ENCODE peak calls at places on chromosomes 7 and 10, in nine cellular contexts. One of them, this sample, is unnamed.

GRCh38 chr7:144814326-144814725 is 21.5 kb downstream of the TPK1 start:
- DNase-seq in fibroblast of pulmonary artery: no peak
- DNase-seq in stimulated activated CD8-positive, alpha-beta memory T cell treated with anti-CD3 and anti-CD28 coated beads, Interleukin-15, amount 100 ng/mL, for 1 hour: no peak
- DNase-seq in psoas muscle: no peak
- DNase-seq in left ventricle myocardium superior: no peak
- DNase-seq in A172: no peak
- DNase-seq in adrenal gland: no peak
- DNase-seq in HAP-1: no peak
- DNase-seq in HuH-7: no peak
- DNase-seq in this sample: no peak

GRCh38 chr7:118059209-118059608 is 124.8 kb upstream of the LSM8 start:
- DNase-seq in HAP-1: no peak
- DNase-seq in stimulated activated CD8-positive, alpha-beta memory T cell treated with anti-CD3 and anti-CD28 coated beads, Interleukin-15, amount 100 ng/mL, for 1 hour: no peak
- DNase-seq in psoas muscle: no peak
- DNase-seq in left ventricle myocardium superior: no peak
- DNase-seq in fibroblast of pulmonary artery: peak
- DNase-seq in HuH-7: no peak
- DNase-seq in A172: no peak
- DNase-seq in adrenal gland: no peak
- DNase-seq in this sample: no peak

GRCh38 chr10:86944907-86945306 is 12.5 kb downstream of the MMRN2 start:
- DNase-seq in left ventricle myocardium superior: no peak
- DNase-seq in HuH-7: no peak
- DNase-seq in psoas muscle: no peak
- DNase-seq in HAP-1: no peak
- DNase-seq in adrenal gland: peak
- DNase-seq in A172: no peak
- DNase-seq in stimulated activated CD8-positive, alpha-beta memory T cell treated with anti-CD3 and anti-CD28 coated beads, Interleukin-15, amount 100 ng/mL, for 1 hour: no peak
- DNase-seq in fibroblast of pulmonary artery: no peak
- DNase-seq in this sample: no peak

GRCh38 chr7:92230547-92230946 is 15.2 kb downstream of the KRIT1 start:
- DNase-seq in adrenal gland: no peak
- DNase-seq in A172: no peak
- DNase-seq in psoas muscle: no peak
- DNase-seq in HuH-7: no peak
- DNase-seq in fibroblast of pulmonary artery: no peak
- DNase-seq in stimulated activated CD8-positive, alpha-beta memory T cell treated with anti-CD3 and anti-CD28 coated beads, Interleukin-15, amount 100 ng/mL, for 1 hour: no peak
- DNase-seq in left ventricle myocardium superior: no peak
- DNase-seq in HAP-1: no peak
- DNase-seq in this sample: no peak

GRCh38 chr10:118971187-118971586 is 58.3 kb upstream of the NANOS1 start:
- DNase-seq in HuH-7: no peak
- DNase-seq in A172: no peak
- DNase-seq in fibroblast of pulmonary artery: no peak
- DNase-seq in psoas muscle: no peak
- DNase-seq in stimulated activated CD8-positive, alpha-beta memory T cell treated with anti-CD3 and anti-CD28 coated beads, Interleukin-15, amount 100 ng/mL, for 1 hour: no peak
- DNase-seq in left ventricle myocardium superior: no peak
- DNase-seq in HAP-1: no peak
- DNase-seq in adrenal gland: peak
- DNase-seq in this sample: no peak

GRCh38 chr10:4337581-4337980 is 488.4 kb upstream of the AKR1E2 start:
- DNase-seq in left ventricle myocardium superior: no peak
- DNase-seq in HuH-7: no peak
- DNase-seq in HAP-1: no peak
- DNase-seq in A172: no peak
- DNase-seq in fibroblast of pulmonary artery: no peak
- DNase-seq in psoas muscle: no peak
- DNase-seq in adrenal gland: no peak
- DNase-seq in stimulated activated CD8-positive, alpha-beta memory T cell treated with anti-CD3 and anti-CD28 coated beads, Interleukin-15, amount 100 ng/mL, for 1 hour: no peak
- DNase-seq in this sample: no peak

GRCh38 chr7:73429218-73429617 is 4.4 kb upstream of the FZD9 start:
- DNase-seq in stimulated activated CD8-positive, alpha-beta memory T cell treated with anti-CD3 and anti-CD28 coated beads, Interleukin-15, amount 100 ng/mL, for 1 hour: no peak
- DNase-seq in left ventricle myocardium superior: no peak
- DNase-seq in adrenal gland: no peak
- DNase-seq in HuH-7: no peak
- DNase-seq in HAP-1: peak
- DNase-seq in psoas muscle: no peak
- DNase-seq in fibroblast of pulmonary artery: peak
- DNase-seq in A172: no peak
- DNase-seq in this sample: peak

GRCh38 chr7:597348-598178 is 77.9 kb upstream of the PDGFA start:
- DNase-seq in HAP-1: no peak
- DNase-seq in A172: no peak
- DNase-seq in psoas muscle: no peak
- DNase-seq in HuH-7: no peak
- DNase-seq in adrenal gland: no peak
- DNase-seq in fibroblast of pulmonary artery: no peak
- DNase-seq in left ventricle myocardium superior: peak
- DNase-seq in stimulated activated CD8-positive, alpha-beta memory T cell treated with anti-CD3 and anti-CD28 coated beads, Interleukin-15, amount 100 ng/mL, for 1 hour: no peak
- DNase-seq in this sample: no peak

GRCh38 chr10:103367379-103367781 is 396 bp upstream of the TAF5 start:
- DNase-seq in A172: no peak
- DNase-seq in stimulated activated CD8-positive, alpha-beta memory T cell treated with anti-CD3 and anti-CD28 coated beads, Interleukin-15, amount 100 ng/mL, for 1 hour: no peak
- DNase-seq in adrenal gland: no peak
- DNase-seq in HAP-1: no peak
- DNase-seq in psoas muscle: no peak
- DNase-seq in fibroblast of pulmonary artery: no peak
- DNase-seq in HuH-7: no peak
- DNase-seq in left ventricle myocardium superior: no peak
- DNase-seq in this sample: no peak

GRCh38 chr10:130378556-130379400 is 242.6 kb downstream of the GLRX3 start:
- DNase-seq in left ventricle myocardium superior: no peak
- DNase-seq in HAP-1: no peak
- DNase-seq in fibroblast of pulmonary artery: no peak
- DNase-seq in A172: no peak
- DNase-seq in psoas muscle: no peak
- DNase-seq in stimulated activated CD8-positive, alpha-beta memory T cell treated with anti-CD3 and anti-CD28 coated beads, Interleukin-15, amount 100 ng/mL, for 1 hour: no peak
- DNase-seq in adrenal gland: no peak
- DNase-seq in HuH-7: peak
- DNase-seq in this sample: no peak

This sample was measured in BE2C.